ENCODE peak calls at places on chromosome 11, in eight cellular contexts. V, I, W, K, D, L, S and C are unnamed samples.

GRCh38 chr11:29255401-29255800 is 761.4 kb downstream of the KCNA4 start:
- DNase-seq in V (no peak), I (no peak), W (no peak), K (no peak), D (peak), L (no peak), S (no peak), C (no peak)

GRCh38 chr11:120511804-120512726 is 517 bp downstream of the GRIK4 start:
- DNase-seq in V (no peak), I (no peak), W (no peak), K (peak), D (no peak), L (no peak), S (no peak), C (no peak)

GRCh38 chr11:120399312-120399711 is 63.1 kb downstream of the ARHGEF12 start:
- DNase-seq in V (peak), I (no peak), W (no peak), K (no peak), D (no peak), L (no peak), S (no peak), C (no peak)

GRCh38 chr11:118074785-118075184 is 2.1 kb upstream of the TMPRSS4 start:
- DNase-seq in V (no peak), I (no peak), W (no peak), K (peak), D (no peak), L (peak), S (no peak), C (peak)

GRCh38 chr11:117806906-117807305 is 9.9 kb upstream of the DSCAML1 start:
- DNase-seq in V (no peak), I (no peak), W (no peak), K (no peak), D (no peak), L (no peak), S (no peak), C (no peak)

GRCh38 chr11:130413383-130414106 is 14.9 kb downstream of the ADAMTS8 start:
- DNase-seq in V (peak), I (no peak), W (no peak), K (no peak), D (no peak), L (no peak), S (no peak), C (no peak)

GRCh38 chr11:47161134-47161854 is 15.4 kb downstream of the ARFGAP2 start:
- DNase-seq in V (peak), I (peak), W (peak), K (peak), D (peak), L (peak), S (peak), C (peak)

GRCh38 chr11:73989156-73989555 is 6.5 kb upstream of the UCP2 start:
- DNase-seq in V (no peak), I (no peak), W (no peak), K (no peak), D (no peak), L (no peak), S (no peak), C (no peak)

GRCh38 chr11:76824980-76825725 is 35.6 kb upstream of the ACER3 start:
- DNase-seq in V (no peak), I (no peak), W (no peak), K (no peak), D (no peak), L (peak), S (no peak), C (no peak)

GRCh38 chr11:87583931-87584330 is 546.2 kb downstream of the TMEM135 start:
- DNase-seq in V (no peak), I (no peak), W (no peak), K (no peak), D (no peak), L (no peak), S (no peak), C (no peak)

GRCh38 chr11:81869337-81870065 is 864.2 kb downstream of the FAM181B start:
- DNase-seq in V (no peak), I (no peak), W (no peak), K (peak), D (peak), L (no peak), S (peak), C (peak)

GRCh38 chr11:4181780-4182721 is 87.5 kb downstream of the RRM1 start:
- DNase-seq in V (peak), I (no peak), W (peak), K (peak), D (peak), L (peak), S (no peak), C (peak)

GRCh38 chr11:73478737-73479347 is 102.6 kb downstream of the RELT start:
- DNase-seq in V (peak), I (no peak), W (peak), K (no peak), D (peak), L (no peak), S (no peak), C (no peak)